ENCODE peak calls at places on chromosomes 7 and 10, in seven cellular contexts. Q, X, A, F, N, G and L are unnamed samples.

GRCh38 chr7:28862876-28863275 is 95.3 kb downstream of the TRIL start:
- DNase-seq in Q (no peak), X (no peak), A (no peak), F (no peak), N (no peak), G (no peak), L (no peak)

GRCh38 chr7:18401757-18402156 is 93.8 kb upstream of the HDAC9 start:
- DNase-seq in Q (no peak), X (no peak), A (no peak), F (no peak), N (no peak), G (no peak), L (no peak)

GRCh38 chr7:55365680-55366460 is 733 bp downstream of the LANCL2 start:
- DNase-seq in Q (peak; percentile 94), X (peak; percentile 98), A (peak; percentile 77), F (peak; percentile 94), N (peak; percentile 94), G (peak; percentile 96), L (peak; percentile 97)

GRCh38 chr10:133009218-133009954 is 67.0 kb upstream of the CFAP46 start:
- DNase-seq in Q (peak; percentile 19), X (peak; percentile 74), A (peak; percentile 91), F (no peak), N (no peak), G (no peak), L (peak; percentile 83)

GRCh38 chr10:3067045-3067858 is at the start of gene PFKP:
- DNase-seq in Q (peak; percentile 44), X (peak; percentile 49), A (no peak), F (peak; percentile 33), N (peak; percentile 49), G (no peak), L (no peak)

GRCh38 chr7:43785425-43785824 is 26.9 kb downstream of the BLVRA start:
- DNase-seq in Q (no peak), X (peak; percentile 62), A (no peak), F (no peak), N (no peak), G (peak; percentile 97), L (no peak)

GRCh38 chr10:96366508-96366907 is 7.7 kb upstream of the OPALIN start:
- DNase-seq in Q (no peak), X (no peak), A (no peak), F (no peak), N (no peak), G (no peak), L (no peak)

GRCh38 chr10:7117806-7118674 is 292.8 kb downstream of the SFMBT2 start:
- DNase-seq in Q (no peak), X (no peak), A (no peak), F (no peak), N (no peak), G (no peak), L (no peak)